ENCODE peak calls at places on chromosomes 11 and 22, in eight cellular contexts. V is nephron progenitor cell; Z is central memory CD8-positive, alpha-beta T cell; Y is H54; H is HT1080; Q is IMR-90; R is CD8-positive, alpha-beta memory T cell; B is EL. F is an unnamed sample.

GRCh38 chr22:31098633-31099110 is 8.7 kb downstream of the SELENOM start:
- DNase-seq in B (no peak), Q (no peak), R (no peak), H (no peak), V (peak; percentile 72), Y (no peak), Z (no peak), F (no peak)

GRCh38 chr11:4539603-4540219 is 5.3 kb upstream of the OR52M1 start:
- DNase-seq in Y (peak; percentile 25), R (peak; percentile 23), H (no peak), V (peak; percentile 69), Z (no peak), Q (peak; percentile 29), B (peak; percentile 36), F (peak; percentile 10)

GRCh38 chr11:57604289-57605010 is 7.0 kb downstream of the SERPING1 start:
- DNase-seq in B (no peak), V (no peak), R (no peak), Y (no peak), Q (no peak), H (no peak), Z (no peak), F (no peak)

GRCh38 chr11:31487848-31488247 is 21.6 kb downstream of the IMMP1L start:
- DNase-seq in Z (no peak), V (no peak), R (no peak), H (peak; percentile 21), Q (peak; percentile 73), B (peak; percentile 54), Y (no peak), F (no peak)

GRCh38 chr11:71458146-71459070 is 5.4 kb downstream of the NADSYN1 start:
- DNase-seq in Y (no peak), H (no peak), Q (no peak), Z (no peak), B (peak; percentile 11), V (no peak), R (no peak), F (no peak)

GRCh38 chr11:17531818-17532131 is 12.4 kb downstream of the USH1C start:
- DNase-seq in R (no peak), H (peak; percentile 70), V (no peak), Y (peak; percentile 30), Q (peak; percentile 64), B (peak; percentile 68), Z (no peak), F (no peak)

GRCh38 chr22:24994070-24994763 is 41.7 kb downstream of the KIAA1671 start:
- DNase-seq in V (no peak), Z (no peak), Q (no peak), Y (peak; percentile 68), R (no peak), B (peak; percentile 25), H (peak; percentile 88), F (peak; percentile 29)

GRCh38 chr11:125910450-125910849 is 6.1 kb downstream of the DDX25 start:
- DNase-seq in Y (no peak), H (no peak), B (no peak), Z (no peak), R (no peak), V (no peak), Q (no peak), F (no peak)

GRCh38 chr11:28476864-28477263 is 368.7 kb downstream of the METTL15 start:
- DNase-seq in V (no peak), Y (no peak), B (no peak), R (no peak), H (no peak), Z (no peak), Q (no peak), F (no peak)

GRCh38 chr11:116544721-116545120 is 228.1 kb downstream of the BUD13 start:
- DNase-seq in H (no peak), Z (no peak), Y (no peak), V (no peak), B (no peak), R (no peak), Q (no peak), F (no peak)

GRCh38 chr22:27577570-27577969 is 224.0 kb downstream of the MN1 start:
- DNase-seq in R (no peak), H (no peak), Y (no peak), V (no peak), Z (no peak), B (no peak), Q (no peak), F (no peak)

GRCh38 chr11:8038811-8039529 is 42.0 kb upstream of the TUB start:
- DNase-seq in Y (no peak), B (no peak), R (no peak), Q (no peak), V (no peak), H (no peak), Z (no peak), F (no peak)

GRCh38 chr22:23892626-23893445 is 1.3 kb upstream of the MIF start:
- DNase-seq in Z (no peak), B (no peak), Y (no peak), R (no peak), V (no peak), H (no peak), Q (no peak), F (no peak)

GRCh38 chr11:65419773-65420481 is 2.7 kb upstream of the NEAT1 start:
- DNase-seq in R (no peak), Y (peak; percentile 30), Z (no peak), V (peak; percentile 54), Q (peak; percentile 89), B (peak; percentile 86), H (peak; percentile 95), F (peak; percentile 61)

GRCh38 chr11:36092314-36093030 is 148.6 kb downstream of the LDLRAD3 start:
- DNase-seq in Q (peak; percentile 39), R (no peak), V (no peak), Z (no peak), B (peak; percentile 16), Y (no peak), H (no peak), F (no peak)

GRCh38 chr22:42425989-42426355 is 6.2 kb downstream of the NFAM1 start:
- DNase-seq in Y (no peak), V (no peak), Z (no peak), Q (no peak), R (no peak), B (no peak), H (no peak), F (no peak)

F was measured in activated T-cell treated with anti-CD3 and anti-CD28 coated beads for 48 hours.